ENCODE peak calls at places on chromosome 1, in ten cellular contexts. M is NCI-H1105, C is T-helper 1 cell, R is amniotic stem cell, H is dermis blood vessel endothelial cell, O is NCI-H226, K is Ammon's horn, T is esophagus muscularis mucosa, W is transverse colon, V is A673. E is an unnamed sample.

GRCh38 chr1:227318003-227318851 is at the start of gene CDC42BPA:
- DNase-seq in W (peak), K (peak), C (no peak), R (peak), H (peak), M (peak), O (peak), V (peak), T (no peak), E (peak)

GRCh38 chr1:21814981-21815583 is 3.0 kb downstream of the LDLRAD2 start:
- DNase-seq in H (peak), K (no peak), V (no peak), R (no peak), T (no peak), M (no peak), C (no peak), W (no peak), O (no peak), E (no peak)

GRCh38 chr1:5551274-5551966 is 440.8 kb downstream of the NPHP4 start:
- DNase-seq in V (peak), M (peak), C (no peak), K (no peak), O (no peak), T (peak), H (no peak), R (no peak), W (peak), E (no peak)

GRCh38 chr1:83816836-83817235 is 182.1 kb downstream of the TTLL7 start:
- DNase-seq in T (no peak), O (no peak), M (no peak), C (no peak), V (no peak), R (no peak), K (no peak), H (no peak), W (no peak), E (no peak)

GRCh38 chr1:116092752-116093489 is 18.3 kb upstream of the MAB21L3 start:
- DNase-seq in V (no peak), K (peak), T (no peak), C (no peak), W (no peak), H (no peak), M (no peak), R (no peak), O (peak), E (no peak)

GRCh38 chr1:18932387-18932786 is 24.1 kb downstream of the IFFO2 start:
- DNase-seq in W (no peak), C (no peak), V (no peak), K (no peak), O (no peak), H (peak), M (no peak), T (no peak), R (no peak), E (no peak)

GRCh38 chr1:206117151-206117948 is at the start of gene AVPR1B:
- DNase-seq in W (peak), V (peak), T (no peak), K (no peak), O (no peak), R (no peak), C (no peak), M (peak), H (peak), E (peak)

GRCh38 chr1:17012775-17013501 is 1.2 kb upstream of the ATP13A2 start:
- DNase-seq in C (no peak), M (no peak), R (no peak), W (no peak), V (no peak), H (peak), K (no peak), O (peak), T (no peak), E (no peak)

GRCh38 chr1:79259390-79260336 is 253.1 kb upstream of the ADGRL4 start:
- DNase-seq in W (no peak), M (no peak), C (no peak), H (peak), V (peak), R (peak), O (peak), K (no peak), T (no peak), E (no peak)

E was measured in neuronal stem cell.